ENCODE peak calls at places on chromosome 16, in nine cellular contexts. Q is heart left ventricle; M is heart right ventricle; X is fibroblast of the conjunctiva; S is head of caudate nucleus; J is HCT116; Z is effector CD4-positive, alpha-beta T cell; E is stimulated activated CD8-positive, alpha-beta memory T cell treated with anti-CD3 and anti-CD28 coated beads, Interleukin-2, amount 100 ng/mL, for 48 hours; L is mucosa of gallbladder. H is an unnamed sample.

GRCh38 chr16:14958970-14959369 is 15.9 kb upstream of the PDXDC1 start:
- DNase-seq in Q (no peak), M (no peak), X (no peak), S (no peak), J (no peak), Z (no peak), E (no peak), L (no peak), H (no peak)

GRCh38 chr16:67663151-67663876 is 2.6 kb downstream of the PARD6A start:
- DNase-seq in Q (no peak), M (peak), X (no peak), S (no peak), J (peak), Z (no peak), E (no peak), L (no peak), H (no peak)

GRCh38 chr16:85798901-85799496 is 345 bp downstream of the EMC8 start:
- DNase-seq in Q (peak), M (peak), X (no peak), S (no peak), J (no peak), Z (peak), E (peak), L (peak), H (peak)

GRCh38 chr16:200388-200787 is 20.1 kb downstream of the HBQ1 start:
- DNase-seq in Q (no peak), M (no peak), X (no peak), S (no peak), J (no peak), Z (no peak), E (no peak), L (no peak), H (no peak)

GRCh38 chr16:30874821-30875717 is 18.8 kb downstream of the BCL7C start:
- DNase-seq in Q (peak), M (peak), X (peak), S (peak), J (peak), Z (peak), E (peak), L (peak), H (peak)

GRCh38 chr16:64657316-64658011 is 464.4 kb downstream of the CDH11 start:
- DNase-seq in Q (no peak), M (no peak), X (no peak), S (no peak), J (no peak), Z (no peak), E (no peak), L (no peak), H (no peak)

GRCh38 chr16:54143410-54143809 is 143.2 kb downstream of the IRX3 start:
- DNase-seq in Q (no peak), M (no peak), X (no peak), S (no peak), J (no peak), Z (no peak), E (no peak), L (no peak), H (no peak)

GRCh38 chr16:88846088-88846487 is 10.7 kb downstream of the GALNS start:
- DNase-seq in Q (no peak), M (no peak), X (no peak), S (no peak), J (no peak), Z (no peak), E (no peak), L (no peak), H (no peak)

GRCh38 chr16:700684-701584 is 4.7 kb downstream of the FBXL16 start:
- DNase-seq in Q (no peak), M (no peak), X (no peak), S (peak), J (no peak), Z (peak), E (no peak), L (no peak), H (no peak)

GRCh38 chr16:70490261-70490660 is 33.1 kb downstream of the COG4 start:
- DNase-seq in Q (no peak), M (no peak), X (no peak), S (peak), J (no peak), Z (no peak), E (no peak), L (no peak), H (no peak)